ENCODE peak calls at places on chromosomes 2 and 18, in five cellular contexts. One of them, this sample, is unnamed.

GRCh38 chr2:25314514-25315315 is 27.0 kb downstream of the DNMT3A start:
- DNase-seq in GM13977: peak
- DNase-seq in cardiac fibroblast: no peak
- DNase-seq in stomach: peak
- DNase-seq in choroid plexus epithelial cell: no peak
- DNase-seq in this sample: no peak

GRCh38 chr18:77271720-77272481 is 22.3 kb downstream of the GALR1 start:
- DNase-seq in GM13977: no peak
- DNase-seq in cardiac fibroblast: peak
- DNase-seq in stomach: no peak
- DNase-seq in choroid plexus epithelial cell: peak
- DNase-seq in this sample: no peak

GRCh38 chr2:17337507-17337906 is 180.7 kb downstream of the RAD51AP2 start:
- DNase-seq in GM13977: no peak
- DNase-seq in cardiac fibroblast: no peak
- DNase-seq in stomach: no peak
- DNase-seq in choroid plexus epithelial cell: no peak
- DNase-seq in this sample: no peak

GRCh38 chr2:150626934-150627336 is 139.5 kb upstream of the RND3 start:
- DNase-seq in GM13977: no peak
- DNase-seq in cardiac fibroblast: no peak
- DNase-seq in stomach: no peak
- DNase-seq in choroid plexus epithelial cell: peak
- DNase-seq in this sample: no peak

GRCh38 chr2:73780242-73780582 is 309 bp upstream of the DUSP11 start:
- DNase-seq in GM13977: no peak
- DNase-seq in cardiac fibroblast: no peak
- DNase-seq in stomach: no peak
- DNase-seq in choroid plexus epithelial cell: no peak
- DNase-seq in this sample: no peak

GRCh38 chr2:45610281-45611019 is 617 bp downstream of the SRBD1 start:
- DNase-seq in GM13977: peak
- DNase-seq in cardiac fibroblast: peak
- DNase-seq in stomach: peak
- DNase-seq in choroid plexus epithelial cell: peak
- DNase-seq in this sample: no peak

GRCh38 chr18:23958036-23958435 is 56.5 kb upstream of the TTC39C start:
- DNase-seq in GM13977: no peak
- DNase-seq in cardiac fibroblast: no peak
- DNase-seq in stomach: peak
- DNase-seq in choroid plexus epithelial cell: no peak
- DNase-seq in this sample: no peak

GRCh38 chr2:149360106-149360505 is 29.7 kb downstream of the LYPD6 start:
- DNase-seq in GM13977: no peak
- DNase-seq in cardiac fibroblast: no peak
- DNase-seq in stomach: no peak
- DNase-seq in choroid plexus epithelial cell: no peak
- DNase-seq in this sample: no peak

GRCh38 chr2:8658064-8658862 is 23.6 kb upstream of the ID2 start:
- DNase-seq in GM13977: no peak
- DNase-seq in cardiac fibroblast: no peak
- DNase-seq in stomach: no peak
- DNase-seq in choroid plexus epithelial cell: no peak
- DNase-seq in this sample: no peak

GRCh38 chr18:79221136-79221535 is 151.9 kb downstream of the ATP9B start:
- DNase-seq in GM13977: no peak
- DNase-seq in cardiac fibroblast: no peak
- DNase-seq in stomach: no peak
- DNase-seq in choroid plexus epithelial cell: no peak
- DNase-seq in this sample: no peak

GRCh38 chr2:233976690-233977294 is 59.6 kb downstream of the TRPM8 start:
- DNase-seq in GM13977: peak
- DNase-seq in cardiac fibroblast: peak
- DNase-seq in stomach: no peak
- DNase-seq in choroid plexus epithelial cell: peak
- DNase-seq in this sample: no peak

GRCh38 chr2:28750316-28751101 is 1.1 kb upstream of the PPP1CB start:
- DNase-seq in GM13977: peak
- DNase-seq in cardiac fibroblast: peak
- DNase-seq in stomach: no peak
- DNase-seq in choroid plexus epithelial cell: peak
- DNase-seq in this sample: no peak

GRCh38 chr18:3498705-3499451 is 48.9 kb downstream of the TGIF1 start:
- DNase-seq in GM13977: peak
- DNase-seq in cardiac fibroblast: peak
- DNase-seq in stomach: peak
- DNase-seq in choroid plexus epithelial cell: peak
- DNase-seq in this sample: no peak

GRCh38 chr18:519019-519879 is 18.7 kb upstream of the COLEC12 start:
- DNase-seq in GM13977: peak
- DNase-seq in cardiac fibroblast: peak
- DNase-seq in stomach: peak
- DNase-seq in choroid plexus epithelial cell: peak
- DNase-seq in this sample: no peak

GRCh38 chr2:233423436-233423860 is 69.2 kb downstream of the DGKD start:
- DNase-seq in GM13977: no peak
- DNase-seq in cardiac fibroblast: no peak
- DNase-seq in stomach: peak
- DNase-seq in choroid plexus epithelial cell: no peak
- DNase-seq in this sample: no peak

GRCh38 chr2:174544156-174544555 is 53.4 kb downstream of the WIPF1 start:
- DNase-seq in GM13977: no peak
- DNase-seq in cardiac fibroblast: peak
- DNase-seq in stomach: no peak
- DNase-seq in choroid plexus epithelial cell: no peak
- DNase-seq in this sample: no peak

GRCh38 chr2:18171191-18172139 is 293.0 kb downstream of the KCNS3 start:
- DNase-seq in GM13977: no peak
- DNase-seq in cardiac fibroblast: peak
- DNase-seq in stomach: no peak
- DNase-seq in choroid plexus epithelial cell: peak
- DNase-seq in this sample: no peak

GRCh38 chr2:3149441-3150217 is 228.0 kb downstream of the EIPR1 start:
- DNase-seq in GM13977: no peak
- DNase-seq in cardiac fibroblast: no peak
- DNase-seq in stomach: no peak
- DNase-seq in choroid plexus epithelial cell: peak
- DNase-seq in this sample: no peak

GRCh38 chr2:235949567-235950472 is 218.4 kb downstream of the GBX2 start:
- DNase-seq in GM13977: no peak
- DNase-seq in cardiac fibroblast: no peak
- DNase-seq in stomach: no peak
- DNase-seq in choroid plexus epithelial cell: no peak
- DNase-seq in this sample: no peak

GRCh38 chr2:119739580-119740255 is 20.0 kb upstream of the PTPN4 start:
- DNase-seq in GM13977: no peak
- DNase-seq in cardiac fibroblast: no peak
- DNase-seq in stomach: no peak
- DNase-seq in choroid plexus epithelial cell: no peak
- DNase-seq in this sample: no peak

GRCh38 chr2:141038341-141038740 is 1092.5 kb downstream of the LRP1B start:
- DNase-seq in GM13977: no peak
- DNase-seq in cardiac fibroblast: no peak
- DNase-seq in stomach: no peak
- DNase-seq in choroid plexus epithelial cell: no peak
- DNase-seq in this sample: no peak

GRCh38 chr2:199704358-199705238 is 146.4 kb downstream of the FTCDNL1 start:
- DNase-seq in GM13977: peak
- DNase-seq in cardiac fibroblast: peak
- DNase-seq in stomach: no peak
- DNase-seq in choroid plexus epithelial cell: peak
- DNase-seq in this sample: no peak

DNA sequence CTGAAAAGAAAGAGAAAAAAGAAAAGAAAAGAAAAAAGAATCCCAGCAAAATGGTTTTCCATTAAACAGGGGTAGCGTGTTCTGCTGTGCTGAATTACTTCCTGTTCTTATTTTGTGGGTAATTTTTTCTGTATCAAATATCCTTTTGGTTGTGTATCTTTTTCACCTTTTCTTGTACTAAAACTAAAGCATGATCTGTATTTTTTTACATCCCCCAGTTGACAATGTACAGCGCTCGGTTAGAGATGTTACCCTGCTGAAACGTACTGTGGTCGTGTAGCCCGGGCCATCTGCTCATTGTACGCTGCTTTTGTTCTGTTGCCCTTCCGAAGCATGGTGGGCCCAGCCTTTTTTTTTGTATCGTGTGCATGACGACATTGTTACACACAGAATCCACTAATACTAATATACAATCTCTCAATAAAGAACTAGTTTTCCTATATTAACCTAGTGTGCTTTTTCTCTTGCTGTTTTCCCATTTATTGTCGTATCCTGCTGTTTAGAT is 233.1 kb downstream of the HAUS1 start:
- DNase-seq in GM13977: no peak
- DNase-seq in cardiac fibroblast: no peak
- DNase-seq in stomach: no peak
- DNase-seq in choroid plexus epithelial cell: no peak
- DNase-seq in this sample: no peak
- TF ChIP-seq CTCF in GM13977: no peak
- TF ChIP-seq CTCF in cardiac fibroblast: no peak
- TF ChIP-seq CTCF in stomach: no peak
- TF ChIP-seq CTCF in choroid plexus epithelial cell: no peak
- TF ChIP-seq CTCF in this sample: no peak

DNA sequence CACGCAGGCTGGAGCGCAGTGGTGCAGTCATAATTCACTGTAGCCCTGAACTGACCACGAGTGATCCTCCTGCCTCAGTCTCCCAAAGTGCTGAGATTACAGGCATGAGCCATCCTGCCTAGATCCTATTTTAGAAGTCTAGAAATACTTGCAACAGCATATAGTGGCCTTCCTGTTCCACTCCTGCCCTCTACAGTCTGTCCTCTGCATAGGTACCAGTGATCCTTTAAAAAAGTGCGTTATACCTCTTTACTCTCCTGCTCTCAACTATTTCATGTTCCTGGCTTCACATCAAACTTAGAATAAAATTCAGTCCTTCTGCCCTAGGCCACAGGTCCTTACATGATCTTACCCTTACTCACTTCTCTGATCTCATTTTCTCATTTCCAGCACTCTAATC is 6.0 kb downstream of the COMMD1 start:
- DNase-seq in GM13977: no peak
- DNase-seq in cardiac fibroblast: no peak
- DNase-seq in stomach: no peak
- DNase-seq in choroid plexus epithelial cell: peak
- DNase-seq in this sample: no peak
- TF ChIP-seq CTCF in GM13977: peak
- TF ChIP-seq CTCF in cardiac fibroblast: peak
- TF ChIP-seq CTCF in stomach: no peak
- TF ChIP-seq CTCF in choroid plexus epithelial cell: peak
- TF ChIP-seq CTCF in this sample: peak

GRCh38 chr2:128979182-128979581 is 660.5 kb upstream of the HS6ST1 start:
- DNase-seq in GM13977: no peak
- DNase-seq in cardiac fibroblast: no peak
- DNase-seq in stomach: no peak
- DNase-seq in choroid plexus epithelial cell: no peak
- DNase-seq in this sample: no peak
- TF ChIP-seq CTCF in GM13977: no peak
- TF ChIP-seq CTCF in cardiac fibroblast: no peak
- TF ChIP-seq CTCF in stomach: no peak
- TF ChIP-seq CTCF in choroid plexus epithelial cell: no peak
- TF ChIP-seq CTCF in this sample: no peak

DNA sequence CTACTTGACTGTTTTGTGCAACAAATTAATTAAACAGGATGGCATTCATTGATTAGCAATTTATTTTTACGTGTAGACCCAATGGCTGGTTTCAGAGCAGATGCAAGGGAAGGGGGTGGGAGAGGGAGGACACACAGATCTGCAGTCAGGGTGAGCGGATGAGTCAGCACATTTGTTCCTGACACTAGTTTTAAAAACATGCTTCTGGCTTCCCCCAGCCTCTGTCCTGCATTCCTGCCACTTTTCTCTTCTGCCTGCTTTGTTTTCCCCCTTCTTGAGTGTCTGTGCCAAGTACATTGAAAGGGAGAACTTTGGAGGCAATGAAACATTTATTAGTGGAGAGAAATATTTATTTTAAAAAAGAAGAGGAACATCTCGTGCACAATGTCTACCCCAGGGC is 52.1 kb downstream of the NRP2 start:
- DNase-seq in GM13977: no peak
- DNase-seq in cardiac fibroblast: peak
- DNase-seq in stomach: no peak
- DNase-seq in choroid plexus epithelial cell: peak
- DNase-seq in this sample: no peak
- TF ChIP-seq CTCF in GM13977: no peak
- TF ChIP-seq CTCF in cardiac fibroblast: no peak
- TF ChIP-seq CTCF in stomach: no peak
- TF ChIP-seq CTCF in choroid plexus epithelial cell: no peak
- TF ChIP-seq CTCF in this sample: peak

GRCh38 chr2:205232086-205232485 is 450.2 kb upstream of the NRP2 start:
- DNase-seq in GM13977: no peak
- DNase-seq in cardiac fibroblast: no peak
- DNase-seq in stomach: no peak
- DNase-seq in choroid plexus epithelial cell: no peak
- DNase-seq in this sample: no peak

GRCh38 chr2:205235434-205235833 is 446.9 kb upstream of the NRP2 start:
- DNase-seq in GM13977: no peak
- DNase-seq in cardiac fibroblast: peak
- DNase-seq in stomach: no peak
- DNase-seq in choroid plexus epithelial cell: no peak
- DNase-seq in this sample: no peak

GRCh38 chr2:205237524-205237923 is 444.8 kb upstream of the NRP2 start:
- DNase-seq in GM13977: no peak
- DNase-seq in cardiac fibroblast: no peak
- DNase-seq in stomach: no peak
- DNase-seq in choroid plexus epithelial cell: no peak
- DNase-seq in this sample: no peak
- TF ChIP-seq CTCF in GM13977: no peak
- TF ChIP-seq CTCF in cardiac fibroblast: no peak
- TF ChIP-seq CTCF in stomach: no peak
- TF ChIP-seq CTCF in choroid plexus epithelial cell: no peak
- TF ChIP-seq CTCF in this sample: peak

DNA sequence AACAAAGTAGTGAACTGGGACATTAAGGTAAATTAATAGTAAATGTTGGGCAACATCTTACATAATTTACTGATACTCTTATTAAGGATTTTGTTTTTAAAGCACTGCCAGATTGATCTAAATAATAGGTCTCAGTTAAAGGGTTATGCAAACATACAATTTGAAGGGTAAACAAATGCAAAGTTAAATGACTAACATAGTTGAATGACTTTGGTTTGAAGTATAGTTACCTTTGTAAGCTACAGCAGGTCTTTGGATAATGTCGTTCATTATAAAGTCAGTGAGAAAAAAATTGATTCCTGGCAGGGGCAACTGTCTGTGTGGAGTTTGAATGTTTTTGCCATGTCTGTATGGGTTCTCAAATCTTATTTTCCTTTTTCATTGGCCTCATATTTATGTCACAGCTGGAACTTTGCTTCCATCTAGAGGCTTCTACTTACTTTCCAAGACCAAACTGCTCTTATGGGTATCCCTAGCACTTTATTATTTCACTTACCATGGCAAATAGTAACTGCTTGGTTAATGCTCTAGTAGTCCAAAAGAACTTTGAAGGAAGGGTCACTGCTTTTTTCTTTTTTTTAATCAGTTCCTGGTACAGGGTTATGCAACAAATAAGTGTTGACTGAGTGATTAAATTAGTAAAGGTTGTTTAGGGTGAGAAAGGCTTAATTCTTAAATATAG is 107.8 kb downstream of the NBEAL1 start:
- DNase-seq in GM13977: no peak
- DNase-seq in cardiac fibroblast: peak
- DNase-seq in stomach: no peak
- DNase-seq in choroid plexus epithelial cell: peak
- DNase-seq in this sample: no peak
- TF ChIP-seq CTCF in GM13977: peak
- TF ChIP-seq CTCF in cardiac fibroblast: no peak
- TF ChIP-seq CTCF in stomach: no peak
- TF ChIP-seq CTCF in choroid plexus epithelial cell: no peak
- TF ChIP-seq CTCF in this sample: peak